ENCODE peak calls at places on chromosomes 11 and 22, in eight cellular contexts. One of them, this sample, is unnamed.

GRCh38 chr11:59261150-59261549 is 48.4 kb upstream of the MPEG1 start:
- DNase-seq in HL-60: no peak
- DNase-seq in aorta: no peak
- DNase-seq in ascending aorta: no peak
- DNase-seq in AG04450: no peak
- DNase-seq in HCT116: no peak
- DNase-seq in H9: no peak
- DNase-seq in MM.1S: no peak
- DNase-seq in this sample: no peak

GRCh38 chr11:61007383-61007970 is 36.0 kb downstream of the CD6 start:
- DNase-seq in HL-60: no peak
- DNase-seq in aorta: no peak
- DNase-seq in ascending aorta: no peak
- DNase-seq in AG04450: no peak
- DNase-seq in HCT116: no peak
- DNase-seq in H9: peak
- DNase-seq in MM.1S: peak
- DNase-seq in this sample: no peak

GRCh38 chr22:44382461-44383038 is 69.8 kb upstream of the SHISAL1 start:
- DNase-seq in HL-60: no peak
- DNase-seq in aorta: peak
- DNase-seq in ascending aorta: no peak
- DNase-seq in AG04450: no peak
- DNase-seq in HCT116: no peak
- DNase-seq in H9: no peak
- DNase-seq in MM.1S: no peak
- DNase-seq in this sample: no peak

GRCh38 chr11:122198291-122198983 is 82.4 kb upstream of the BLID start:
- DNase-seq in HL-60: no peak
- DNase-seq in aorta: no peak
- DNase-seq in ascending aorta: no peak
- DNase-seq in AG04450: no peak
- DNase-seq in HCT116: no peak
- DNase-seq in H9: no peak
- DNase-seq in MM.1S: no peak
- DNase-seq in this sample: no peak

GRCh38 chr11:108693852-108694251 is 29.0 kb downstream of the DDX10 start:
- DNase-seq in HL-60: no peak
- DNase-seq in aorta: no peak
- DNase-seq in ascending aorta: no peak
- DNase-seq in AG04450: no peak
- DNase-seq in HCT116: no peak
- DNase-seq in H9: no peak
- DNase-seq in MM.1S: no peak
- DNase-seq in this sample: no peak

GRCh38 chr11:92211576-92212167 is 12.9 kb upstream of the FAT3 start:
- DNase-seq in HL-60: no peak
- DNase-seq in aorta: no peak
- DNase-seq in ascending aorta: no peak
- DNase-seq in AG04450: peak
- DNase-seq in HCT116: no peak
- DNase-seq in H9: peak
- DNase-seq in MM.1S: no peak
- DNase-seq in this sample: peak

GRCh38 chr22:17897864-17898263 is 123.6 kb upstream of the BID start:
- DNase-seq in HL-60: no peak
- DNase-seq in aorta: no peak
- DNase-seq in ascending aorta: no peak
- DNase-seq in AG04450: no peak
- DNase-seq in HCT116: no peak
- DNase-seq in H9: no peak
- DNase-seq in MM.1S: no peak
- DNase-seq in this sample: no peak

GRCh38 chr11:120346233-120346632 is 10.0 kb downstream of the ARHGEF12 start:
- DNase-seq in HL-60: no peak
- DNase-seq in aorta: no peak
- DNase-seq in ascending aorta: no peak
- DNase-seq in AG04450: no peak
- DNase-seq in HCT116: no peak
- DNase-seq in H9: no peak
- DNase-seq in MM.1S: no peak
- DNase-seq in this sample: no peak

GRCh38 chr11:81725691-81726090 is 1008.0 kb downstream of the FAM181B start:
- DNase-seq in HL-60: no peak
- DNase-seq in aorta: no peak
- DNase-seq in ascending aorta: no peak
- DNase-seq in AG04450: no peak
- DNase-seq in HCT116: no peak
- DNase-seq in H9: no peak
- DNase-seq in MM.1S: no peak
- DNase-seq in this sample: no peak

GRCh38 chr11:131511794-131512193 is 141.4 kb downstream of the NTM start:
- DNase-seq in HL-60: no peak
- DNase-seq in aorta: no peak
- DNase-seq in ascending aorta: no peak
- DNase-seq in AG04450: no peak
- DNase-seq in HCT116: no peak
- DNase-seq in H9: peak
- DNase-seq in MM.1S: peak
- DNase-seq in this sample: no peak

GRCh38 chr11:102111787-102112653 is 1.8 kb downstream of the YAP1 start:
- DNase-seq in HL-60: no peak
- DNase-seq in aorta: no peak
- DNase-seq in ascending aorta: no peak
- DNase-seq in AG04450: no peak
- DNase-seq in HCT116: peak
- DNase-seq in H9: no peak
- DNase-seq in MM.1S: no peak
- DNase-seq in this sample: no peak

GRCh38 chr11:1870721-1871466 is 18.0 kb downstream of the LSP1 start:
- DNase-seq in HL-60: no peak
- DNase-seq in aorta: peak
- DNase-seq in ascending aorta: no peak
- DNase-seq in AG04450: no peak
- DNase-seq in HCT116: no peak
- DNase-seq in H9: no peak
- DNase-seq in MM.1S: no peak
- DNase-seq in this sample: no peak

GRCh38 chr11:28833670-28834069 is 725.5 kb downstream of the METTL15 start:
- DNase-seq in HL-60: no peak
- DNase-seq in aorta: no peak
- DNase-seq in ascending aorta: no peak
- DNase-seq in AG04450: peak
- DNase-seq in HCT116: no peak
- DNase-seq in H9: no peak
- DNase-seq in MM.1S: no peak
- DNase-seq in this sample: no peak

GRCh38 chr11:84870486-84870885 is 756.7 kb downstream of the DLG2 start:
- DNase-seq in HL-60: no peak
- DNase-seq in aorta: no peak
- DNase-seq in ascending aorta: no peak
- DNase-seq in AG04450: no peak
- DNase-seq in HCT116: no peak
- DNase-seq in H9: no peak
- DNase-seq in MM.1S: no peak
- DNase-seq in this sample: no peak

GRCh38 chr11:1916132-1916985 is 3.1 kb upstream of the TNNT3 start:
- DNase-seq in HL-60: no peak
- DNase-seq in aorta: peak
- DNase-seq in ascending aorta: no peak
- DNase-seq in AG04450: no peak
- DNase-seq in HCT116: no peak
- DNase-seq in H9: no peak
- DNase-seq in MM.1S: no peak
- DNase-seq in this sample: no peak

GRCh38 chr11:702731-703461 is 3.1 kb upstream of the EPS8L2 start:
- DNase-seq in HL-60: no peak
- DNase-seq in aorta: peak
- DNase-seq in ascending aorta: no peak
- DNase-seq in AG04450: no peak
- DNase-seq in HCT116: no peak
- DNase-seq in H9: no peak
- DNase-seq in MM.1S: no peak
- DNase-seq in this sample: no peak

GRCh38 chr11:703515-703914 is 2.5 kb upstream of the EPS8L2 start:
- DNase-seq in HL-60: no peak
- DNase-seq in aorta: no peak
- DNase-seq in ascending aorta: no peak
- DNase-seq in AG04450: no peak
- DNase-seq in HCT116: no peak
- DNase-seq in H9: no peak
- DNase-seq in MM.1S: no peak
- DNase-seq in this sample: no peak

GRCh38 chr11:699753-700152 is 4.1 kb downstream of the TMEM80 start:
- DNase-seq in HL-60: no peak
- DNase-seq in aorta: no peak
- DNase-seq in ascending aorta: no peak
- DNase-seq in AG04450: no peak
- DNase-seq in HCT116: no peak
- DNase-seq in H9: no peak
- DNase-seq in MM.1S: no peak
- DNase-seq in this sample: no peak

GRCh38 chr11:704189-704798 is 1.7 kb upstream of the EPS8L2 start:
- DNase-seq in HL-60: no peak
- DNase-seq in aorta: no peak
- DNase-seq in ascending aorta: no peak
- DNase-seq in AG04450: no peak
- DNase-seq in HCT116: no peak
- DNase-seq in H9: no peak
- DNase-seq in MM.1S: no peak
- DNase-seq in this sample: no peak

DNA sequence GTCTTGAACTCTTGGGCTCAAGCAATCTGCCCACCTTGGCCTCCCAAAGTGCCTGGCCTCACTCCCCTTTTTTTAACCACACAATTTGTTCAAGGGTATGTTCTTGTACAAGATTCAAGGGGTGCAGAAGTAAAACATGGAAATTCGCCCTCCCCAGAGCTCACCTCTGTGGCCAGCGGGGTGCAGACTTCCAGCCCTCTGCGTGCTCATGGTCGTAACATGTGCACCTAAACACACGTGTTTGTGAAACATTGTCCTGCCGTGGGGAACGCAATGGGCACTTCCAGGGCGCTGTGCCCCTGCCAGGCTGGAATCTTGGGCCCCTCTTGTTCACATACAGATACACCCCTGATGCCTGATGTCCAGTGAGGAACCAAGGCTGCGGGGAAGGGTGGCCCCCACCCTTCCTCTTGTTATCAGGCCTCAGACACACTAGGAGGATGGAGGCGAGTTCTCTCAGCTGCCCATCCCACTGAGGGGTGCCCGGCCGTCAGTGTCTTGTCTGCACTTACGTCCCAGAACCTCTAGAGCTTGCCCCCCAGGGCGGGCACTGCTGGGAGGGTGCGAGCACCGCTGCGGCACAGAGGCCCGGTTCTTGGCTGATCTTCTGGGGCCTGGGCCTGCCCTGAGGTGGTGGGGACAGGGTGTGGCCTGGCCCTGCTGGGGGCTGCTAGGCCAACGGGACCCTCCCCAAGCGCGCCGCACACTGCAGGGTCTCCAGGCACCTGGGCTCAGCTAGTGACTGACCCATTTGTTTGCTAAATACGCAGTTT is 4.1 kb upstream of the EPS8L2 start:
- DNase-seq in HL-60: no peak
- DNase-seq in aorta: no peak
- DNase-seq in ascending aorta: no peak
- DNase-seq in AG04450: no peak
- DNase-seq in HCT116: no peak
- DNase-seq in H9: no peak
- DNase-seq in MM.1S: no peak
- DNase-seq in this sample: no peak
- H3K27ac ChIP-seq in HL-60: no peak
- H3K27ac ChIP-seq in aorta: peak
- H3K27ac ChIP-seq in ascending aorta: peak
- H3K27ac ChIP-seq in AG04450: no peak
- H3K27ac ChIP-seq in HCT116: peak
- H3K27ac ChIP-seq in H9: no peak
- H3K27ac ChIP-seq in MM.1S: no peak
- H3K27ac ChIP-seq in this sample: no peak

GRCh38 chr22:36281726-36282077 is 28.8 kb downstream of the APOL1 start:
- DNase-seq in HL-60: no peak
- DNase-seq in aorta: peak
- DNase-seq in ascending aorta: no peak
- DNase-seq in AG04450: no peak
- DNase-seq in HCT116: no peak
- DNase-seq in H9: no peak
- DNase-seq in MM.1S: no peak
- DNase-seq in this sample: no peak
- H3K27ac ChIP-seq in HL-60: no peak
- H3K27ac ChIP-seq in aorta: no peak
- H3K27ac ChIP-seq in ascending aorta: no peak
- H3K27ac ChIP-seq in AG04450: no peak
- H3K27ac ChIP-seq in HCT116: no peak
- H3K27ac ChIP-seq in H9: no peak
- H3K27ac ChIP-seq in MM.1S: no peak
- H3K27ac ChIP-seq in this sample: no peak

GRCh38 chr11:45332486-45332934 is 46.4 kb upstream of the SYT13 start:
- DNase-seq in HL-60: no peak
- DNase-seq in aorta: no peak
- DNase-seq in ascending aorta: no peak
- DNase-seq in AG04450: no peak
- DNase-seq in HCT116: peak
- DNase-seq in H9: peak
- DNase-seq in MM.1S: peak
- DNase-seq in this sample: no peak
- H3K27ac ChIP-seq in HL-60: no peak
- H3K27ac ChIP-seq in aorta: no peak
- H3K27ac ChIP-seq in ascending aorta: peak
- H3K27ac ChIP-seq in AG04450: no peak
- H3K27ac ChIP-seq in HCT116: no peak
- H3K27ac ChIP-seq in H9: no peak
- H3K27ac ChIP-seq in MM.1S: no peak
- H3K27ac ChIP-seq in this sample: no peak

GRCh38 chr11:16605971-16606783 is 132.3 kb upstream of the C11orf58 start:
- DNase-seq in HL-60: peak
- DNase-seq in aorta: peak
- DNase-seq in ascending aorta: no peak
- DNase-seq in AG04450: peak
- DNase-seq in HCT116: peak
- DNase-seq in H9: peak
- DNase-seq in MM.1S: peak
- DNase-seq in this sample: no peak
- H3K27ac ChIP-seq in HL-60: no peak
- H3K27ac ChIP-seq in aorta: peak
- H3K27ac ChIP-seq in ascending aorta: peak
- H3K27ac ChIP-seq in AG04450: peak
- H3K27ac ChIP-seq in HCT116: no peak
- H3K27ac ChIP-seq in H9: no peak
- H3K27ac ChIP-seq in MM.1S: peak
- H3K27ac ChIP-seq in this sample: peak

GRCh38 chr22:28761449-28761755 is 11.1 kb upstream of the CCDC117 start:
- DNase-seq in HL-60: no peak
- DNase-seq in aorta: no peak
- DNase-seq in ascending aorta: no peak
- DNase-seq in AG04450: no peak
- DNase-seq in HCT116: no peak
- DNase-seq in H9: peak
- DNase-seq in MM.1S: no peak
- DNase-seq in this sample: no peak
- H3K27ac ChIP-seq in HL-60: no peak
- H3K27ac ChIP-seq in aorta: no peak
- H3K27ac ChIP-seq in ascending aorta: no peak
- H3K27ac ChIP-seq in AG04450: no peak
- H3K27ac ChIP-seq in HCT116: no peak
- H3K27ac ChIP-seq in H9: peak
- H3K27ac ChIP-seq in MM.1S: no peak
- H3K27ac ChIP-seq in this sample: no peak

GRCh38 chr11:33735426-33736147 is 636 bp downstream of the CD59 start:
- DNase-seq in HL-60: peak
- DNase-seq in aorta: peak
- DNase-seq in ascending aorta: no peak
- DNase-seq in AG04450: no peak
- DNase-seq in HCT116: no peak
- DNase-seq in H9: no peak
- DNase-seq in MM.1S: peak
- DNase-seq in this sample: no peak
- H3K27ac ChIP-seq in HL-60: peak
- H3K27ac ChIP-seq in aorta: peak
- H3K27ac ChIP-seq in ascending aorta: peak
- H3K27ac ChIP-seq in AG04450: peak
- H3K27ac ChIP-seq in HCT116: peak
- H3K27ac ChIP-seq in H9: no peak
- H3K27ac ChIP-seq in MM.1S: peak
- H3K27ac ChIP-seq in this sample: peak